ENCODE peak calls at places on chromosomes 2 and 18, in six cellular contexts. X is effector memory CD8-positive, alpha-beta T cell; C is NCI-H2081; W is stimulated activated CD4-positive, alpha-beta T cell treated with anti-CD3 and anti-CD28 coated beads, Interleukin-1b, Interleukin-23, amount 100 ng/mL, for 1 hour; B is pancreas; Y is PC-3. D is an unnamed sample.
A peak's percentile ranks its signal among the peaks of the same experiment; 100 is the strongest.

GRCh38 chr18:59612461-59612860 is 84.8 kb downstream of the CCBE1 start:
- DNase-seq in W (no peak), X (no peak), C (no peak), Y (no peak), B (no peak), D (no peak)

GRCh38 chr2:229642371-229642770 is 72.0 kb downstream of the DNER start:
- DNase-seq in Y (peak; percentile 71), W (no peak), C (no peak), X (no peak), B (no peak), D (no peak)

GRCh38 chr2:1268034-1268433 is 145.2 kb upstream of the TPO start:
- DNase-seq in Y (no peak), B (no peak), X (no peak), C (no peak), W (no peak), D (no peak)

GRCh38 chr2:61017556-61018318 is at the start of the genes PEX13 and PUS10:
- DNase-seq in Y (peak; percentile 73), X (no peak), B (peak; percentile 86), C (peak; percentile 73), W (peak; percentile 4), D (peak; percentile 71)

GRCh38 chr2:105977212-105977611 is 216.9 kb downstream of the UXS1 start:
- DNase-seq in C (no peak), X (no peak), B (no peak), Y (peak; percentile 92), W (no peak), D (no peak)

GRCh38 chr2:169822785-169823392 is 1.8 kb downstream of the METTL5 start:
- DNase-seq in C (no peak), W (no peak), X (no peak), B (no peak), Y (no peak), D (no peak)

GRCh38 chr18:43605224-43605623 is 327.9 kb upstream of the SYT4 start:
- DNase-seq in X (no peak), W (no peak), B (no peak), Y (no peak), C (no peak), D (no peak)

GRCh38 chr2:11056614-11057013 is 98.7 kb upstream of the SLC66A3 start:
- DNase-seq in W (no peak), X (no peak), C (no peak), B (no peak), Y (peak; percentile 77), D (no peak)

GRCh38 chr18:45517181-45517741 is 98.0 kb upstream of the SLC14A2 start:
- DNase-seq in B (no peak), Y (no peak), W (no peak), X (no peak), C (no peak), D (no peak)

GRCh38 chr2:108987111-108987510 is 1.9 kb downstream of the EDAR start:
- DNase-seq in C (no peak), Y (no peak), X (no peak), B (no peak), W (no peak), D (no peak)

GRCh38 chr2:219404291-219404910 is 13.8 kb upstream of the DES start:
- DNase-seq in W (no peak), C (no peak), X (no peak), B (no peak), Y (no peak), D (no peak)

GRCh38 chr2:63643486-63643885 is 54.7 kb downstream of the MDH1 start:
- DNase-seq in Y (no peak), W (no peak), B (no peak), X (no peak), C (no peak), D (no peak)

GRCh38 chr2:239927424-239927981 is 97.6 kb downstream of the NDUFA10 start:
- DNase-seq in C (no peak), W (peak; percentile 16), B (peak; percentile 35), Y (peak; percentile 90), X (peak; percentile 54), D (no peak)

GRCh38 chr2:64627860-64628841 is 25.6 kb downstream of the SERTAD2 start:
- DNase-seq in B (no peak), W (no peak), X (no peak), C (no peak), Y (no peak), D (no peak)

GRCh38 chr2:29777164-29777563 is 144.2 kb downstream of the ALK start:
- DNase-seq in Y (peak; percentile 28), B (no peak), C (no peak), X (no peak), W (no peak), D (no peak)

GRCh38 chr2:19623488-19623887 is 265.1 kb upstream of the OSR1 start:
- DNase-seq in X (no peak), Y (peak; percentile 78), W (no peak), C (no peak), B (no peak), D (no peak)

GRCh38 chr2:222193328-222194008 is 105.3 kb downstream of the PAX3 start:
- DNase-seq in X (no peak), W (no peak), Y (no peak), C (no peak), B (no peak), D (no peak)

GRCh38 chr2:219123356-219124143 is 37.1 kb downstream of the NHEJ1 start:
- DNase-seq in B (no peak), W (no peak), X (no peak), Y (no peak), C (no peak), D (no peak)

GRCh38 chr18:11259421-11259820 is 110.1 kb upstream of the PIEZO2 start:
- DNase-seq in X (no peak), C (no peak), Y (no peak), W (no peak), B (no peak), D (no peak)

GRCh38 chr2:179226203-179226960 is 38.2 kb downstream of the SESTD1 start:
- DNase-seq in X (no peak), Y (peak; percentile 44), C (peak; percentile 78), W (no peak), B (no peak), D (peak; percentile 78)

GRCh38 chr18:76466410-76466991 is 28.5 kb downstream of the ZNF516 start:
- DNase-seq in X (no peak), C (no peak), B (no peak), W (no peak), Y (no peak), D (no peak)

GRCh38 chr2:43035922-43036321 is 190.5 kb downstream of the ZFP36L2 start:
- DNase-seq in C (no peak), W (no peak), X (no peak), B (no peak), Y (no peak), D (no peak)

GRCh38 chr2:55107428-55107827 is 57.2 kb upstream of the RTN4 start:
- DNase-seq in X (no peak), W (no peak), Y (no peak), C (no peak), B (no peak), D (no peak)

GRCh38 chr2:164485541-164485940 is 135.7 kb downstream of the GRB14 start:
- DNase-seq in C (no peak), B (no peak), W (no peak), X (no peak), Y (no peak), D (no peak)

GRCh38 chr18:27863780-27864430 is 313.0 kb downstream of the CDH2 start:
- DNase-seq in W (no peak), X (no peak), C (no peak), Y (no peak), B (no peak), D (no peak)

GRCh38 chr18:69763002-69763401 is 184.7 kb downstream of the CD226 start:
- DNase-seq in C (no peak), Y (no peak), X (no peak), B (no peak), W (no peak), D (no peak)

GRCh38 chr18:49020621-49021021 is 69.9 kb upstream of the SMAD7 start:
- DNase-seq in X (no peak), C (no peak), W (no peak), Y (no peak), B (no peak), D (no peak)

GRCh38 chr2:197460653-197461052 is 7.3 kb downstream of the COQ10B start:
- DNase-seq in X (no peak), W (no peak), Y (no peak), B (no peak), C (no peak), D (no peak)

GRCh38 chr2:201939366-201939985 is 94.2 kb upstream of the FZD7 start:
- DNase-seq in B (no peak), C (no peak), W (no peak), X (no peak), Y (no peak), D (no peak)

GRCh38 chr2:20241973-20242726 is 17.2 kb upstream of the SDC1 start:
- DNase-seq in C (no peak), B (no peak), W (no peak), X (no peak), Y (no peak), D (no peak)

GRCh38 chr2:235489897-235490296 is 3.9 kb upstream of the AGAP1 start:
- DNase-seq in W (no peak), C (no peak), B (no peak), X (no peak), Y (no peak), D (no peak)

GRCh38 chr2:219058541-219059374 is 2.0 kb downstream of the IHH start:
- DNase-seq in Y (peak; percentile 22), X (no peak), W (no peak), B (peak; percentile 90), C (no peak), D (no peak)

GRCh38 chr2:43399515-43400245 is 173.3 kb upstream of the ZFP36L2 start:
- DNase-seq in Y (peak; percentile 39), X (no peak), C (no peak), W (no peak), B (no peak), D (no peak)